ENCODE peak calls at places on chromosomes 11 and 22, in six cellular contexts. One of them, this sample, is unnamed.
A peak's percentile ranks its signal among the peaks of the same experiment; 100 is the strongest.

GRCh38 chr11:87266751-87267150 is 229.0 kb downstream of the TMEM135 start:
- DNase-seq in GM23338: no peak
- DNase-seq in PC-3: no peak
- DNase-seq in hepatocyte: no peak
- DNase-seq in neural progenitor cell: no peak
- DNase-seq in MM.1S: no peak
- DNase-seq in this sample: no peak

GRCh38 chr11:116175707-116176106 is 597.1 kb downstream of the BUD13 start:
- DNase-seq in GM23338: no peak
- DNase-seq in PC-3: no peak
- DNase-seq in MM.1S: no peak
- DNase-seq in hepatocyte: no peak
- DNase-seq in neural progenitor cell: no peak
- DNase-seq in this sample: no peak

GRCh38 chr11:121048464-121049233 is 24.7 kb downstream of the TBCEL start:
- DNase-seq in hepatocyte: no peak
- DNase-seq in PC-3: peak; percentile 54
- DNase-seq in neural progenitor cell: no peak
- DNase-seq in GM23338: no peak
- DNase-seq in MM.1S: no peak
- DNase-seq in this sample: no peak

GRCh38 chr11:97544401-97544800 is 1154.6 kb downstream of the JRKL start:
- DNase-seq in neural progenitor cell: no peak
- DNase-seq in MM.1S: no peak
- DNase-seq in PC-3: no peak
- DNase-seq in hepatocyte: no peak
- DNase-seq in GM23338: no peak
- DNase-seq in this sample: no peak

GRCh38 chr11:47234669-47235075 is 13.9 kb downstream of the ACP2 start:
- DNase-seq in GM23338: no peak
- DNase-seq in MM.1S: no peak
- DNase-seq in hepatocyte: no peak
- DNase-seq in neural progenitor cell: no peak
- DNase-seq in PC-3: peak; percentile 89
- DNase-seq in this sample: no peak

GRCh38 chr22:42397332-42398246 is 34.6 kb downstream of the NFAM1 start:
- DNase-seq in MM.1S: no peak
- DNase-seq in neural progenitor cell: no peak
- DNase-seq in GM23338: no peak
- DNase-seq in hepatocyte: no peak
- DNase-seq in PC-3: no peak
- DNase-seq in this sample: peak; percentile 71

GRCh38 chr11:90288207-90288821 is 65.5 kb upstream of the CHORDC1 start:
- DNase-seq in PC-3: peak; percentile 53
- DNase-seq in hepatocyte: peak; percentile 48
- DNase-seq in GM23338: peak; percentile 57
- DNase-seq in neural progenitor cell: peak; percentile 56
- DNase-seq in MM.1S: peak; percentile 15
- DNase-seq in this sample: peak; percentile 18

GRCh38 chr11:35662649-35663407 is at the start of gene TRIM44:
- DNase-seq in MM.1S: peak; percentile 88
- DNase-seq in hepatocyte: peak; percentile 90
- DNase-seq in neural progenitor cell: peak; percentile 74
- DNase-seq in PC-3: peak; percentile 85
- DNase-seq in GM23338: peak; percentile 86
- DNase-seq in this sample: peak; percentile 59

GRCh38 chr11:123473941-123474668 is 44.0 kb downstream of the GRAMD1B start:
- DNase-seq in GM23338: no peak
- DNase-seq in neural progenitor cell: no peak
- DNase-seq in PC-3: peak; percentile 92
- DNase-seq in MM.1S: no peak
- DNase-seq in hepatocyte: no peak
- DNase-seq in this sample: no peak

DNA sequence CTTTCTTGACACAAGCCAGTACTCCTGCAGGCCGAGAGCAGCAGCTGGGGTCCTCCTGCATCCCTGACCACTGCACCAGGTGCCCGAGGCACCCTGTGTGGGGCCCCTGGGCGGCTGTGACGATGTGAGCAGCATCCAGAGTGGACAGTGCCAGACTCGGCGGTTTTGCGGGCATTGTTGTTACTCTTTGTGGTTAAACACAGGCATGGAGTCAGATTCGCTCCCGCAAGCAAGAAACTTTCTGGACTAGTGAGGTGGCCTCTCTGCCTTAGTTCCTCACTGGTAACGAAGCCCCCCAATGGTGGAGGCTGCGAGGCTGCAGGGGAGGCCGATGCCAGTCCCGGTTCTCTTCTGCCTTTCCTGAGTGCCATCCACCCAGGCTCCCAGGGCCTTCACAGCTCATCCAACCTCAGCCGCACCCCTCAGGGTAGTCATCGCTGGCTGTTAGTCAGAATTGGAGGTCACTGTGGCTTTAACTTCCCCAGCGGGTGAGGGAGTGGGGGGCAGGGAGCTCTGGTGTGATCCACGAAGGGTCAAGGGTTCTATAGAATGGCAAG is 3.7 kb upstream of the CLDN5 start:
- DNase-seq in neural progenitor cell: no peak
- DNase-seq in MM.1S: no peak
- DNase-seq in PC-3: peak; percentile 69
- DNase-seq in GM23338: no peak
- DNase-seq in hepatocyte: no peak
- DNase-seq in this sample: no peak
- TF ChIP-seq EZH2phosphoT487 in neural progenitor cell: no peak
- TF ChIP-seq EZH2phosphoT487 in MM.1S: no peak
- TF ChIP-seq EZH2phosphoT487 in PC-3: no peak
- TF ChIP-seq EZH2phosphoT487 in GM23338: no peak
- TF ChIP-seq EZH2phosphoT487 in hepatocyte: no peak
- TF ChIP-seq EZH2phosphoT487 in this sample: no peak

GRCh38 chr11:8333431-8334401 is 70.0 kb upstream of the LMO1 start:
- DNase-seq in GM23338: no peak
- DNase-seq in neural progenitor cell: peak; percentile 83
- DNase-seq in PC-3: peak; percentile 83
- DNase-seq in hepatocyte: peak; percentile 43
- DNase-seq in MM.1S: no peak
- DNase-seq in this sample: no peak
- TF ChIP-seq CTCF in GM23338: peak; percentile 44
- TF ChIP-seq CTCF in neural progenitor cell: no peak
- TF ChIP-seq CTCF in PC-3: peak; percentile 71
- TF ChIP-seq CTCF in hepatocyte: no peak
- TF ChIP-seq CTCF in MM.1S: no peak
- TF ChIP-seq CTCF in this sample: no peak

DNA sequence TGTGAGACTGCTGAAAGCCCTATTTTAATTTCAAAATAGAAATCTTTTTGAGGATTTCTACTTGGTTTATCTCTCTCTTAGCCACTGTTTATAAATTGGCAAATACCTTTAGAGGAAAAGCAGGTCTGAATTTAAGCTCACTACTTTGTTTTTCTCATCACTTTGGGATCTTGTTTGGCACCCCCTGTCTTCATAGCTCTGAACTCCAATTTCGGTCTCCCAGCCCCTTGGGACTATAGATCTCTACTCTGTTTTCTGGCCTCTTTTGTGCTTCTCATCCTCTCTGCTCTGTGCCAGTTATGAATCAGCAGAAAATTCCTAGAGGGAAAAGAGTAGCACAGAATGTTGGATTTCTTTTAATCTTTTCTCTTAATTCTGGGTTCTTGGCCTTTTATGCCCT is 118.3 kb downstream of the CYP2R1 start:
- DNase-seq in hepatocyte: no peak
- DNase-seq in PC-3: no peak
- DNase-seq in neural progenitor cell: peak; percentile 36
- DNase-seq in MM.1S: peak; percentile 7
- DNase-seq in GM23338: peak; percentile 80
- DNase-seq in this sample: peak; percentile 2
- TF ChIP-seq EZH2phosphoT487 in hepatocyte: no peak
- TF ChIP-seq EZH2phosphoT487 in PC-3: no peak
- TF ChIP-seq EZH2phosphoT487 in neural progenitor cell: no peak
- TF ChIP-seq EZH2phosphoT487 in MM.1S: no peak
- TF ChIP-seq EZH2phosphoT487 in GM23338: no peak
- TF ChIP-seq EZH2phosphoT487 in this sample: no peak

GRCh38 chr22:36977947-36978660 is 41.1 kb downstream of the TST start:
- DNase-seq in hepatocyte: peak; percentile 95
- DNase-seq in neural progenitor cell: peak; percentile 95
- DNase-seq in GM23338: peak; percentile 92
- DNase-seq in MM.1S: peak; percentile 88
- DNase-seq in PC-3: peak; percentile 78
- DNase-seq in this sample: peak; percentile 93

GRCh38 chr22:36979016-36979415 is 40.2 kb downstream of the TST start:
- DNase-seq in PC-3: no peak
- DNase-seq in MM.1S: no peak
- DNase-seq in neural progenitor cell: no peak
- DNase-seq in GM23338: no peak
- DNase-seq in hepatocyte: no peak
- DNase-seq in this sample: no peak

GRCh38 chr22:36979511-36979910 is 39.7 kb downstream of the TST start:
- DNase-seq in neural progenitor cell: no peak
- DNase-seq in hepatocyte: no peak
- DNase-seq in MM.1S: no peak
- DNase-seq in PC-3: no peak
- DNase-seq in GM23338: no peak
- DNase-seq in this sample: no peak

GRCh38 chr22:36981247-36981775 is 37.9 kb downstream of the TST start:
- DNase-seq in MM.1S: no peak
- DNase-seq in GM23338: no peak
- DNase-seq in neural progenitor cell: no peak
- DNase-seq in hepatocyte: no peak
- DNase-seq in PC-3: no peak
- DNase-seq in this sample: no peak

DNA sequence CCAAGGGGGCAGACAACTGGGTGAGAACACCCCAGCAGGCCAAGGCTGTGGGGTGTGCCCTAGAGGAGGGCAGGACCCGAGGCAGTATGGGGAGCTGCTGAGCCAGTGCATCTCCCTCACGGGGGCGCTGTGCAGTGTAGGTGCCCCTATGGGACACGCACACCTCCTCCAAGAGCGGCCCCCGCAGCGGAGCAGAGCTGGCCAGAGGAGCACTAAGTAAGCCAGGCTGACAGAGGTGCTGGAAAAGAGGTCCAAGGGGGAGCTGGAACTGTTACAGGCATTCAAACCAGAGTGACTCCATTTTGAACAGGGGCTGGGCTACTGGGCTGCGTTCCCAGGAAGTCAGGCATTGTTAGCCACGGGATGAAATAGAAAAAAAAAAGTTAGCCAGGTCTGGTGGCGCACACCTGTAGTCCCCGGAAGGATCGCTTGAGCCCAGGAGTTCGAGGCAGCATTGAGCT is 41.8 kb downstream of the TST start:
- DNase-seq in MM.1S: peak; percentile 72
- DNase-seq in GM23338: peak; percentile 94
- DNase-seq in neural progenitor cell: peak; percentile 84
- DNase-seq in hepatocyte: peak; percentile 79
- DNase-seq in PC-3: peak; percentile 6
- DNase-seq in this sample: peak; percentile 90
- TF ChIP-seq CTCF in MM.1S: peak; percentile 66
- TF ChIP-seq CTCF in GM23338: peak; percentile 89
- TF ChIP-seq CTCF in neural progenitor cell: peak; percentile 61
- TF ChIP-seq CTCF in hepatocyte: peak; percentile 48
- TF ChIP-seq CTCF in PC-3: peak; percentile 37
- TF ChIP-seq CTCF in this sample: peak; percentile 80

DNA sequence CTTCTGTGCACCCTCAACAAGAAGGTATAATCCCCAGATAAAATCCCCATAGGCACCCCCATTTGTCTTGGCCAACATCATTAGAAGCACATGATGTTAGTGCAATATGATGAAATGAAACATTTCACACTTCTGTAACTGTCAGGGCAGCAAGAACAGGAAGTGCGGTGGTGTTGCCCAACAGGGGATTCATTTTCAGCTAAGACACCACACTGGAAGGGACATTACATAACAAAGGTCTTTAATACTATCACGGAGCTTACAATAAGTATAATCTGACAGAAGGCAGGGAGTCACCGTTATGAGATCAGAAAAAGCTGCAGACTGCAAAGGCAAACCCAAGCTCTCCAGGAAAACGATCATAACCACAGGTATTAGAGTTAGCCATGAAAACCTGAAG is 2.0 kb downstream of the OR52W1 start:
- DNase-seq in PC-3: no peak
- DNase-seq in hepatocyte: no peak
- DNase-seq in GM23338: no peak
- DNase-seq in neural progenitor cell: no peak
- DNase-seq in MM.1S: no peak
- DNase-seq in this sample: no peak
- TF ChIP-seq EZH2phosphoT487 in PC-3: no peak
- TF ChIP-seq EZH2phosphoT487 in hepatocyte: no peak
- TF ChIP-seq EZH2phosphoT487 in GM23338: no peak
- TF ChIP-seq EZH2phosphoT487 in neural progenitor cell: no peak
- TF ChIP-seq EZH2phosphoT487 in MM.1S: no peak
- TF ChIP-seq EZH2phosphoT487 in this sample: no peak

GRCh38 chr11:128924109-128924508 is 18.6 kb downstream of the TP53AIP1 start:
- DNase-seq in GM23338: no peak
- DNase-seq in PC-3: no peak
- DNase-seq in hepatocyte: no peak
- DNase-seq in MM.1S: no peak
- DNase-seq in neural progenitor cell: no peak
- DNase-seq in this sample: no peak
- TF ChIP-seq CTCF in GM23338: no peak
- TF ChIP-seq CTCF in PC-3: no peak
- TF ChIP-seq CTCF in hepatocyte: no peak
- TF ChIP-seq CTCF in MM.1S: no peak
- TF ChIP-seq CTCF in neural progenitor cell: no peak
- TF ChIP-seq CTCF in this sample: no peak

GRCh38 chr11:69183613-69184012 is 27.9 kb downstream of the SMIM38 start:
- DNase-seq in hepatocyte: no peak
- DNase-seq in MM.1S: no peak
- DNase-seq in GM23338: no peak
- DNase-seq in neural progenitor cell: no peak
- DNase-seq in PC-3: no peak
- DNase-seq in this sample: no peak
- TF ChIP-seq EZH2phosphoT487 in hepatocyte: no peak
- TF ChIP-seq EZH2phosphoT487 in MM.1S: no peak
- TF ChIP-seq EZH2phosphoT487 in GM23338: no peak
- TF ChIP-seq EZH2phosphoT487 in neural progenitor cell: no peak
- TF ChIP-seq EZH2phosphoT487 in PC-3: no peak
- TF ChIP-seq EZH2phosphoT487 in this sample: no peak

GRCh38 chr11:111918390-111919256 is at the start of gene C11orf52:
- DNase-seq in neural progenitor cell: peak; percentile 45
- DNase-seq in hepatocyte: peak; percentile 90
- DNase-seq in GM23338: peak; percentile 97
- DNase-seq in PC-3: peak; percentile 97
- DNase-seq in MM.1S: peak; percentile 27
- DNase-seq in this sample: no peak
- TF ChIP-seq CTCF in neural progenitor cell: no peak
- TF ChIP-seq CTCF in hepatocyte: no peak
- TF ChIP-seq CTCF in GM23338: no peak
- TF ChIP-seq CTCF in PC-3: peak; percentile 20
- TF ChIP-seq CTCF in MM.1S: no peak
- TF ChIP-seq CTCF in this sample: no peak

This sample was measured in OCI-LY7.